ENCODE peak calls at places on chromosomes 13 and 19, in nine cellular contexts. One of them, this sample, is unnamed.

GRCh38 chr19:19451429-19452240 is 46.2 kb downstream of the GATAD2A start:
- DNase-seq in GOT3: no peak
- DNase-seq in activated naive CD4-positive, alpha-beta T cell treated with anti-CD3 and anti-CD28 coated beads, Interleukin-2, amount 50 U/mL, for 16 hours: no peak
- DNase-seq in NCI-H510A treated with DMSO at 0.1 percent for 48 hours: no peak
- DNase-seq in memory B cell: no peak
- DNase-seq in aorta: no peak
- DNase-seq in AG20443: no peak
- DNase-seq in fibroblast of mammary gland: peak; percentile 23
- DNase-seq in mucosa of gallbladder: no peak
- DNase-seq in this sample: peak; percentile 28

GRCh38 chr19:46287585-46287984 is 9.3 kb upstream of the HIF3A start:
- DNase-seq in GOT3: no peak
- DNase-seq in activated naive CD4-positive, alpha-beta T cell treated with anti-CD3 and anti-CD28 coated beads, Interleukin-2, amount 50 U/mL, for 16 hours: no peak
- DNase-seq in NCI-H510A treated with DMSO at 0.1 percent for 48 hours: no peak
- DNase-seq in memory B cell: no peak
- DNase-seq in aorta: no peak
- DNase-seq in AG20443: no peak
- DNase-seq in fibroblast of mammary gland: peak; percentile 57
- DNase-seq in mucosa of gallbladder: no peak
- DNase-seq in this sample: no peak

GRCh38 chr19:46786236-46787039 is 2.0 kb downstream of the SLC1A5 start:
- DNase-seq in GOT3: no peak
- DNase-seq in activated naive CD4-positive, alpha-beta T cell treated with anti-CD3 and anti-CD28 coated beads, Interleukin-2, amount 50 U/mL, for 16 hours: peak; percentile 82
- DNase-seq in NCI-H510A treated with DMSO at 0.1 percent for 48 hours: peak; percentile 27
- DNase-seq in memory B cell: peak; percentile 56
- DNase-seq in aorta: peak; percentile 86
- DNase-seq in AG20443: peak; percentile 81
- DNase-seq in fibroblast of mammary gland: peak; percentile 83
- DNase-seq in mucosa of gallbladder: peak; percentile 67
- DNase-seq in this sample: peak; percentile 82

GRCh38 chr19:42285546-42285945 is 16.4 kb upstream of the PRR19 start:
- DNase-seq in GOT3: no peak
- DNase-seq in activated naive CD4-positive, alpha-beta T cell treated with anti-CD3 and anti-CD28 coated beads, Interleukin-2, amount 50 U/mL, for 16 hours: no peak
- DNase-seq in NCI-H510A treated with DMSO at 0.1 percent for 48 hours: no peak
- DNase-seq in memory B cell: no peak
- DNase-seq in aorta: no peak
- DNase-seq in AG20443: no peak
- DNase-seq in fibroblast of mammary gland: no peak
- DNase-seq in mucosa of gallbladder: no peak
- DNase-seq in this sample: peak; percentile 24

GRCh38 chr13:41827507-41828213 is 133.2 kb downstream of the VWA8 start:
- DNase-seq in GOT3: no peak
- DNase-seq in activated naive CD4-positive, alpha-beta T cell treated with anti-CD3 and anti-CD28 coated beads, Interleukin-2, amount 50 U/mL, for 16 hours: no peak
- DNase-seq in NCI-H510A treated with DMSO at 0.1 percent for 48 hours: no peak
- DNase-seq in memory B cell: no peak
- DNase-seq in aorta: no peak
- DNase-seq in AG20443: peak; percentile 75
- DNase-seq in fibroblast of mammary gland: peak; percentile 95
- DNase-seq in mucosa of gallbladder: no peak
- DNase-seq in this sample: no peak

GRCh38 chr13:104011505-104012270 is 945.5 kb upstream of the SLC10A2 start:
- DNase-seq in GOT3: no peak
- DNase-seq in activated naive CD4-positive, alpha-beta T cell treated with anti-CD3 and anti-CD28 coated beads, Interleukin-2, amount 50 U/mL, for 16 hours: no peak
- DNase-seq in NCI-H510A treated with DMSO at 0.1 percent for 48 hours: no peak
- DNase-seq in memory B cell: no peak
- DNase-seq in aorta: no peak
- DNase-seq in AG20443: no peak
- DNase-seq in fibroblast of mammary gland: no peak
- DNase-seq in mucosa of gallbladder: peak; percentile 22
- DNase-seq in this sample: no peak

GRCh38 chr13:59409211-59409610 is 754.5 kb downstream of the DIAPH3 start:
- DNase-seq in GOT3: no peak
- DNase-seq in activated naive CD4-positive, alpha-beta T cell treated with anti-CD3 and anti-CD28 coated beads, Interleukin-2, amount 50 U/mL, for 16 hours: no peak
- DNase-seq in NCI-H510A treated with DMSO at 0.1 percent for 48 hours: no peak
- DNase-seq in memory B cell: no peak
- DNase-seq in aorta: no peak
- DNase-seq in AG20443: peak; percentile 43
- DNase-seq in fibroblast of mammary gland: no peak
- DNase-seq in mucosa of gallbladder: peak; percentile 55
- DNase-seq in this sample: no peak

GRCh38 chr13:57716295-57716694 is 84.8 kb downstream of the PCDH17 start:
- DNase-seq in GOT3: no peak
- DNase-seq in activated naive CD4-positive, alpha-beta T cell treated with anti-CD3 and anti-CD28 coated beads, Interleukin-2, amount 50 U/mL, for 16 hours: no peak
- DNase-seq in NCI-H510A treated with DMSO at 0.1 percent for 48 hours: no peak
- DNase-seq in memory B cell: no peak
- DNase-seq in aorta: no peak
- DNase-seq in AG20443: no peak
- DNase-seq in fibroblast of mammary gland: no peak
- DNase-seq in mucosa of gallbladder: no peak
- DNase-seq in this sample: no peak

GRCh38 chr19:38034153-38034835 is 127.3 kb downstream of the SIPA1L3 start:
- DNase-seq in GOT3: no peak
- DNase-seq in activated naive CD4-positive, alpha-beta T cell treated with anti-CD3 and anti-CD28 coated beads, Interleukin-2, amount 50 U/mL, for 16 hours: no peak
- DNase-seq in NCI-H510A treated with DMSO at 0.1 percent for 48 hours: no peak
- DNase-seq in memory B cell: no peak
- DNase-seq in aorta: peak; percentile 51
- DNase-seq in AG20443: no peak
- DNase-seq in fibroblast of mammary gland: peak; percentile 57
- DNase-seq in mucosa of gallbladder: no peak
- DNase-seq in this sample: peak; percentile 32

GRCh38 chr13:38216181-38216580 is 133.5 kb upstream of the UFM1 start:
- DNase-seq in GOT3: no peak
- DNase-seq in activated naive CD4-positive, alpha-beta T cell treated with anti-CD3 and anti-CD28 coated beads, Interleukin-2, amount 50 U/mL, for 16 hours: no peak
- DNase-seq in NCI-H510A treated with DMSO at 0.1 percent for 48 hours: no peak
- DNase-seq in memory B cell: no peak
- DNase-seq in aorta: no peak
- DNase-seq in AG20443: no peak
- DNase-seq in fibroblast of mammary gland: no peak
- DNase-seq in mucosa of gallbladder: no peak
- DNase-seq in this sample: no peak

GRCh38 chr13:113919761-113920160 is 54.1 kb downstream of the C13orf46 start:
- DNase-seq in GOT3: no peak
- DNase-seq in activated naive CD4-positive, alpha-beta T cell treated with anti-CD3 and anti-CD28 coated beads, Interleukin-2, amount 50 U/mL, for 16 hours: no peak
- DNase-seq in NCI-H510A treated with DMSO at 0.1 percent for 48 hours: no peak
- DNase-seq in memory B cell: no peak
- DNase-seq in aorta: no peak
- DNase-seq in AG20443: no peak
- DNase-seq in fibroblast of mammary gland: no peak
- DNase-seq in mucosa of gallbladder: no peak
- DNase-seq in this sample: no peak